ENCODE peak calls at places on chromosomes 5 and 9, in four cellular contexts. W is colonic mucosa, V is GM13976, Z is ascending aorta. F is an unnamed sample.

GRCh38 chr9:131358438-131359029 is 35.4 kb upstream of the PRRC2B start:
- DNase-seq in V (no peak), W (no peak), Z (no peak), F (no peak)

GRCh38 chr5:103918668-103919367 is 356.2 kb upstream of the NUDT12 start:
- DNase-seq in Z (no peak), V (no peak), W (no peak), F (no peak)

GRCh38 chr9:3434594-3434993 is 91.2 kb downstream of the RFX3 start:
- DNase-seq in V (no peak), Z (no peak), W (no peak), F (no peak)

GRCh38 chr5:127963233-127963632 is 120.3 kb upstream of the SLC12A2 start:
- DNase-seq in Z (no peak), W (no peak), V (no peak), F (no peak)

GRCh38 chr5:181069767-181070491 is 29.9 kb downstream of the BTNL9 start:
- DNase-seq in Z (no peak), W (no peak), V (no peak), F (no peak)

GRCh38 chr5:27571681-27572080 is 533.3 kb upstream of the CDH9 start:
- DNase-seq in Z (no peak), W (no peak), V (no peak), F (no peak)

GRCh38 chr5:41270423-41271251 is 57.3 kb upstream of the C6 start:
- DNase-seq in V (no peak), Z (peak; percentile 64), W (peak; percentile 51), F (peak; percentile 45)

GRCh38 chr9:105206821-105207699 is 37.4 kb upstream of the SLC44A1 start:
- DNase-seq in W (no peak), Z (no peak), V (no peak), F (no peak)

GRCh38 chr5:61805101-61805500 is 473.0 kb downstream of the ZSWIM6 start:
- DNase-seq in V (no peak), Z (no peak), W (no peak), F (no peak)

GRCh38 chr5:97986069-97986468 is 787.4 kb upstream of the RGMB start:
- DNase-seq in W (no peak), Z (no peak), V (no peak), F (no peak)

GRCh38 chr5:98108497-98108896 is 665.0 kb upstream of the RGMB start:
- DNase-seq in W (no peak), Z (no peak), V (no peak), F (no peak)

GRCh38 chr9:84500218-84500617 is 159.7 kb upstream of the SLC28A3 start:
- DNase-seq in V (no peak), Z (no peak), W (no peak), F (peak; percentile 60)

GRCh38 chr9:14441976-14442651 is 128.2 kb upstream of the NFIB start:
- DNase-seq in W (no peak), V (no peak), Z (no peak), F (peak; percentile 54)

GRCh38 chr9:81264516-81264915 is 424.8 kb downstream of the TLE1 start:
- DNase-seq in V (no peak), W (no peak), Z (no peak), F (no peak)

GRCh38 chr5:137268646-137269045 is 230.5 kb downstream of the SPOCK1 start:
- DNase-seq in V (no peak), W (no peak), Z (no peak), F (no peak)

GRCh38 chr9:106864533-106865143 is 1.7 kb downstream of the ZNF462 start:
- DNase-seq in V (peak; percentile 22), W (no peak), Z (no peak), F (no peak)

GRCh38 chr5:10099548-10099947 is 150.1 kb downstream of the ATPSCKMT start:
- DNase-seq in Z (no peak), V (no peak), W (no peak), F (no peak)

GRCh38 chr5:137822158-137822764 is 45.4 kb upstream of the MYOT start:
- DNase-seq in Z (no peak), W (peak; percentile 38), V (peak; percentile 66), F (peak; percentile 55)

GRCh38 chr9:113933671-113934070 is 57.6 kb downstream of the ZNF618 start:
- DNase-seq in W (peak; percentile 12), Z (no peak), V (no peak), F (no peak)

GRCh38 chr5:114789773-114790402 is 379.8 kb downstream of the TRIM36 start:
- DNase-seq in Z (no peak), V (peak; percentile 30), W (no peak), F (peak; percentile 37)

GRCh38 chr5:109767184-109767995 is 77.7 kb downstream of the MAN2A1 start:
- DNase-seq in Z (no peak), V (no peak), W (no peak), F (no peak)

GRCh38 chr5:127343313-127343712 is 52.7 kb downstream of the MEGF10 start:
- DNase-seq in Z (no peak), W (no peak), V (no peak), F (no peak)

GRCh38 chr5:16934123-16934522 is 2.0 kb downstream of the MYO10 start:
- DNase-seq in V (peak; percentile 59), W (peak; percentile 90), Z (peak; percentile 66), F (peak; percentile 45)

GRCh38 chr9:70616401-70617010 is 202.0 kb upstream of the KLF9 start:
- DNase-seq in Z (no peak), W (no peak), V (no peak), F (no peak)

GRCh38 chr5:32711693-32712462 is 757 bp downstream of the NPR3 start:
- DNase-seq in Z (peak; percentile 76), W (no peak), V (peak; percentile 35), F (no peak)

GRCh38 chr5:6576861-6577501 is 55.9 kb downstream of the NSUN2 start:
- DNase-seq in W (no peak), Z (no peak), V (peak; percentile 64), F (peak; percentile 54)

GRCh38 chr5:160760008-160760407 is 92.0 kb downstream of the ATP10B start:
- DNase-seq in V (no peak), W (no peak), Z (no peak), F (no peak)

GRCh38 chr9:93263334-93264229 is 79.6 kb downstream of the WNK2 start:
- DNase-seq in W (peak; percentile 17), V (peak; percentile 26), Z (peak; percentile 51), F (no peak)

GRCh38 chr9:88593537-88594185 is 58.7 kb downstream of the NXNL2 start:
- DNase-seq in V (peak; percentile 60), Z (peak; percentile 80), W (peak; percentile 59), F (peak; percentile 72)
- TF ChIP-seq CTCF in V (peak; percentile 45), Z (peak; percentile 54), W (peak; percentile 51), F (peak; percentile 66)

GRCh38 chr9:18824095-18824666 is 208.8 kb downstream of the SAXO1 start:
- DNase-seq in V (no peak), Z (no peak), W (peak; percentile 41), F (peak; percentile 6)
- TF ChIP-seq CTCF in V (peak; percentile 5), Z (no peak), W (peak; percentile 18), F (peak; percentile 35)

GRCh38 chr5:122897283-122897602 is 51.8 kb downstream of the SNX24 start:
- DNase-seq in Z (no peak), V (no peak), W (no peak), F (no peak)

GRCh38 chr5:122895141-122895540 is 49.7 kb downstream of the SNX24 start:
- DNase-seq in V (no peak), Z (no peak), W (no peak), F (no peak)

GRCh38 chr5:122902263-122902662 is 56.9 kb downstream of the SNX24 start:
- DNase-seq in W (no peak), V (no peak), Z (no peak), F (no peak)

GRCh38 chr5:122901346-122901745 is 55.9 kb downstream of the SNX24 start:
- DNase-seq in Z (no peak), V (no peak), W (no peak), F (no peak)

DNA sequence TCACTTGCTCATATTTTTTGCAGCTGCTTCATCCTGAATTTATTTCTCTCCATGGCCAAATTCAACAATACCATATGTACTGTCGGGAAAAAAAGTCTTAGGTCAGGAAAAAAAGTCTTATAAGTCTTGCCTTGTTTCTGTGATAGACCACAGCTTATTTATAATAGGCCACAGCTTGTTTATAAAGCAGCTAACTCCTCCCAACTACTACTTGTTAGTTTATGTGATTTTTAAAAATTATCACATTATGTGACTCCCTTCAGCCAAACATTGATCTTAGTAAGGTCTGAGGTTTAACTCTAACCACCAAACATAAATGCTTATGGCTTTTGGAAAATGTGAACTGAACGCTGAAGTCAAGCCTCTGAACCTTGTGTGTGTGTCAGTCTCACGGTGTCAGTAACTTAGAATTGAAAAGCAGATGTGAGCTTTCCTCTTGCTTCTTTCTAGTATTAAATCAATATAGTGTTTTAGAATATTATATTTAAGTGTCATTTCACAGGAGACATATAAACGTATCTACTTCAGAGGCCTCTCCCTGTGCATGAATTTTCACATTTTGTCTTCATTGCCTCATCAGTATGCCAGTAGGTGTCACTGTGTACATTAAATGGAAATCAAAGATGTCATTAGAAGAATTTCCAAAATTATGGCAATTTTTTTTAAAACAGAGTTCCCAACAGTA is 51.3 kb downstream of the SNX24 start:
- DNase-seq in Z (no peak), V (no peak), W (no peak), F (peak; percentile 14)
- TF ChIP-seq CTCF in Z (peak; percentile 40), V (no peak), W (peak; percentile 54), F (peak; percentile 22)

DNA sequence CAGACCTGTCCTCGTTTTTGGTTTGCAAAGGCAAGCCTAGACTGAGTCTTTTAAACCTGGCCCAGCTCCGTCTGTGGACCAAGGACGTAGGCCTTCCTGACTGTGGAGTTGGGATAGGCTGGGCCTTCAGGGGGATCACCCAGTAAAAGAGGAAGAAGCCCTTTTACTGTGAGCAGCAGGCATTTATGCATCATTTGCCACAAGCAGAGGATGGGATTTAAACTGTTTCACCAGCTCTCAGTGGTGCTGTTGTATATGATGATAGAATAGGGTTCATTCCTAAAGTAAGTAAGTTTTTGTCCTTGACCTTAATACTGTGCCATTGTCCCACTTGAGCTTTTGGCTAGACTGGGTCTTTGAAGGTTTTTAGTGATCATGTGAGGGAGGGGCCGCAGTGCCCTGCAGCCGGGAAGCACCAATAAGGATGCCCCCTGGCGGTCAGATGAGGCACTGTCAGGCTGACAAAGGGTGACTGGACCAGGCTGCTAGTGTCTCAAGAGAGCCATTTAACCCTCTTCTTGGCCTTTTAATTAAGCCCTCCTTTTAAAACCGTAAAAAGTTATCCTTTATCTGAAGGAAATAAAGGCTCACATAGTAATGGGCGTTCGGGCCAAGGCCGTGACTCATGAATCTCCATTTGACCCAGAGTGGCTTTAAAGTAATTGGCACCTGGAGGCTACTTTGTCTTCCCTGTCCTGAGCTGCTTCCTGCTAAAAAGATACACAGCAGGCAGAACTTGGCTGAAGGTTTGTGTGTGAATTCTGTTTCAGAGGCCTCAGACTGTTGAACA is 74.0 kb downstream of the UBAP1 start:
- DNase-seq in W (peak; percentile 76), V (peak; percentile 77), Z (peak; percentile 71), F (peak; percentile 68)
- TF ChIP-seq CTCF in W (peak; percentile 80), V (peak; percentile 88), Z (peak; percentile 59), F (peak; percentile 96)

GRCh38 chr9:112705773-112706427 is 12.0 kb downstream of the INIP start:
- DNase-seq in W (no peak), V (no peak), Z (no peak), F (no peak)
- TF ChIP-seq CTCF in W (peak; percentile 24), V (no peak), Z (no peak), F (no peak)

F was measured in GM12865.